ENCODE peak calls at places on chromosomes 11 and 22, in ten cellular contexts. J is CD14-positive monocyte, K is neural crest cell, M is lower lobe of right lung, N is GM13977, A is keratinocyte, Y is mammary epithelial cell, B is heart left ventricle, P is osteoblast, T is astrocyte. D is an unnamed sample.

GRCh38 chr11:12403122-12403994 is 26.0 kb downstream of the PARVA start:
- DNase-seq in M (no peak), K (no peak), N (no peak), J (no peak), B (no peak), T (peak), A (no peak), Y (no peak), P (no peak), D (no peak)

GRCh38 chr11:78727816-78728215 is 153.2 kb upstream of the NARS2 start:
- DNase-seq in B (no peak), P (no peak), Y (no peak), N (no peak), A (no peak), K (no peak), M (no peak), J (no peak), T (no peak), D (no peak)

GRCh38 chr11:11841121-11841604 is 609 bp upstream of the USP47 start:
- DNase-seq in P (peak), Y (no peak), B (peak), N (no peak), J (no peak), T (peak), K (no peak), M (no peak), A (no peak), D (no peak)

GRCh38 chr11:114163830-114164401 is 104.4 kb downstream of the ZBTB16 start:
- DNase-seq in A (peak), N (no peak), P (no peak), J (no peak), K (no peak), Y (no peak), M (no peak), T (no peak), B (no peak), D (no peak)

GRCh38 chr11:134610116-134610910 is 198.3 kb upstream of the B3GAT1 start:
- DNase-seq in M (no peak), A (no peak), Y (no peak), K (no peak), J (no peak), B (no peak), P (no peak), N (no peak), T (no peak), D (no peak)

GRCh38 chr11:66857927-66858185 is 992 bp downstream of the LRFN4 start:
- DNase-seq in B (no peak), P (peak), K (no peak), N (no peak), M (no peak), T (no peak), J (no peak), Y (no peak), A (no peak), D (no peak)

GRCh38 chr11:44880953-44881352 is 69.7 kb downstream of the TP53I11 start:
- DNase-seq in Y (no peak), T (no peak), J (no peak), P (peak), B (no peak), N (no peak), M (no peak), K (no peak), A (no peak), D (no peak)

GRCh38 chr11:19746081-19746480 is 33.4 kb downstream of the NAV2 start:
- DNase-seq in Y (no peak), B (no peak), K (no peak), A (no peak), T (no peak), N (no peak), M (no peak), P (no peak), J (no peak), D (no peak)

GRCh38 chr22:29031236-29031982 is 30.2 kb downstream of the C22orf31 start:
- DNase-seq in N (no peak), A (no peak), M (peak), P (peak), K (no peak), B (peak), T (peak), Y (peak), J (no peak), D (no peak)

GRCh38 chr11:6703247-6704063 is 20.3 kb upstream of the MRPL17 start:
- DNase-seq in T (peak), B (peak), K (peak), J (peak), P (no peak), Y (peak), M (no peak), N (no peak), A (no peak), D (no peak)

GRCh38 chr22:40178417-40179409 is 988 bp downstream of the TNRC6B start:
- DNase-seq in Y (no peak), A (no peak), P (no peak), N (no peak), M (no peak), J (no peak), T (peak), K (peak), B (no peak), D (no peak)

GRCh38 chr22:45230026-45230845 is 10.5 kb downstream of the KIAA0930 start:
- DNase-seq in A (no peak), T (no peak), B (no peak), J (peak), K (no peak), P (peak), M (no peak), N (no peak), Y (no peak), D (no peak)

GRCh38 chr11:121389651-121390050 is 62.5 kb upstream of the SORL1 start:
- DNase-seq in K (peak), P (no peak), N (no peak), Y (no peak), J (no peak), B (peak), M (no peak), A (no peak), T (peak), D (no peak)

GRCh38 chr22:42269407-42270177 is 861 bp downstream of the TCF20 start:
- DNase-seq in N (peak), P (peak), K (peak), T (peak), B (peak), Y (peak), A (no peak), J (no peak), M (peak), D (no peak)

GRCh38 chr11:128586689-128587088 is 669 bp downstream of the ETS1 start:
- DNase-seq in P (no peak), B (no peak), M (no peak), K (no peak), J (no peak), T (no peak), A (no peak), N (no peak), Y (no peak), D (no peak)

GRCh38 chr11:3644817-3645235 is at the start of gene ART1:
- DNase-seq in N (no peak), P (no peak), J (no peak), A (no peak), Y (no peak), M (no peak), K (no peak), B (peak), T (no peak), D (no peak)

GRCh38 chr11:103545551-103545950 is 436.3 kb downstream of the DYNC2H1 start:
- DNase-seq in Y (no peak), B (no peak), T (no peak), J (no peak), P (no peak), A (no peak), N (no peak), K (no peak), M (no peak), D (no peak)

GRCh38 chr11:129391350-129391749 is 15.7 kb downstream of the BARX2 start:
- DNase-seq in N (no peak), Y (no peak), T (no peak), J (no peak), A (no peak), B (no peak), M (no peak), K (no peak), P (no peak), D (no peak)

GRCh38 chr22:34475886-34476285 is 555.6 kb upstream of the LARGE1 start:
- DNase-seq in P (no peak), N (no peak), J (no peak), M (no peak), A (no peak), Y (no peak), B (no peak), K (no peak), T (no peak), D (no peak)

GRCh38 chr11:10935015-10935564 is 77.2 kb upstream of the ZBED5 start:
- DNase-seq in T (no peak), B (no peak), M (no peak), N (no peak), A (no peak), J (no peak), Y (no peak), P (no peak), K (no peak), D (no peak)

GRCh38 chr11:122137081-122137793 is 21.2 kb upstream of the BLID start:
- DNase-seq in A (no peak), J (no peak), T (peak), K (no peak), N (no peak), M (no peak), P (peak), B (no peak), Y (peak), D (no peak)

GRCh38 chr22:36194971-36195370 is 6.6 kb downstream of the APOL4 start:
- DNase-seq in K (peak), Y (peak), J (peak), A (no peak), M (peak), P (peak), N (peak), B (peak), T (peak), D (no peak)

GRCh38 chr11:115360186-115360824 is 143.9 kb downstream of the CADM1 start:
- DNase-seq in M (no peak), A (no peak), B (no peak), K (no peak), J (no peak), P (no peak), N (no peak), Y (no peak), T (peak), D (no peak)

GRCh38 chr11:116454020-116454645 is 318.7 kb downstream of the BUD13 start:
- DNase-seq in K (peak), B (peak), T (peak), J (no peak), A (peak), P (no peak), Y (peak), N (peak), M (no peak), D (no peak)

GRCh38 chr11:122843281-122844150 is 5.2 kb downstream of the CRTAM start:
- DNase-seq in N (peak), A (no peak), M (no peak), P (no peak), K (no peak), Y (no peak), J (no peak), T (no peak), B (no peak), D (no peak)

GRCh38 chr11:113436672-113437252 is 38.4 kb downstream of the DRD2 start:
- DNase-seq in K (no peak), B (no peak), N (no peak), T (no peak), A (no peak), M (no peak), P (no peak), J (no peak), Y (no peak), D (no peak)

GRCh38 chr22:31333648-31334047 is 12.5 kb downstream of the PATZ1 start:
- DNase-seq in B (no peak), P (peak), T (no peak), J (no peak), N (no peak), M (no peak), A (no peak), Y (no peak), K (no peak), D (no peak)

GRCh38 chr11:83374311-83374710 is 88.1 kb upstream of the CCDC90B start:
- DNase-seq in Y (no peak), M (no peak), T (no peak), B (no peak), K (no peak), N (no peak), J (no peak), A (no peak), P (no peak), D (no peak)

GRCh38 chr11:43135966-43136534 is 175.7 kb upstream of the API5 start:
- DNase-seq in M (no peak), K (no peak), P (peak), B (no peak), Y (no peak), A (no peak), J (no peak), T (no peak), N (no peak), D (no peak)

GRCh38 chr11:74602637-74603591 is 10.5 kb downstream of the POLD3 start:
- DNase-seq in Y (no peak), B (no peak), K (no peak), J (no peak), N (no peak), M (no peak), P (no peak), T (no peak), A (no peak), D (no peak)

GRCh38 chr22:49107961-49108530 is 719.6 kb downstream of the BRD1 start:
- DNase-seq in N (no peak), T (no peak), A (no peak), B (no peak), Y (no peak), K (no peak), J (no peak), M (no peak), P (peak), D (peak)

GRCh38 chr11:44484211-44484610 is 81.3 kb upstream of the CD82 start:
- DNase-seq in K (peak), B (no peak), M (no peak), Y (peak), N (peak), A (no peak), P (peak), J (no peak), T (no peak), D (no peak)

GRCh38 chr22:17086301-17086700 is 1.5 kb downstream of the IL17RA start:
- DNase-seq in N (no peak), J (no peak), A (no peak), P (no peak), B (peak), Y (no peak), K (no peak), T (no peak), M (no peak), D (no peak)

GRCh38 chr11:76419896-76420295 is 24.9 kb upstream of the EMSY start:
- DNase-seq in A (no peak), K (no peak), P (no peak), N (no peak), B (no peak), J (no peak), T (no peak), M (no peak), Y (no peak), D (no peak)
- TF ChIP-seq CTCF in A (peak), K (peak), P (peak), N (peak), B (no peak), J (peak), T (peak), M (peak), Y (peak), D (peak)

GRCh38 chr11:69101792-69102152 is 53.0 kb downstream of the TPCN2 start:
- DNase-seq in B (no peak), J (no peak), Y (no peak), T (no peak), M (no peak), N (no peak), A (no peak), K (no peak), P (no peak), D (no peak)

GRCh38 chr11:69102161-69102695 is 53.5 kb downstream of the TPCN2 start:
- DNase-seq in A (no peak), N (no peak), K (no peak), P (no peak), Y (no peak), M (no peak), T (no peak), B (no peak), J (no peak), D (no peak)

GRCh38 chr11:69104212-69104855 is 51.4 kb upstream of the SMIM38 start:
- DNase-seq in Y (no peak), N (no peak), T (no peak), M (no peak), J (no peak), B (no peak), P (no peak), K (no peak), A (no peak), D (no peak)

GRCh38 chr11:69101100-69101791 is 52.5 kb downstream of the TPCN2 start:
- DNase-seq in K (peak), N (peak), P (peak), M (peak), B (peak), J (peak), A (no peak), Y (peak), T (peak), D (no peak)

DNA sequence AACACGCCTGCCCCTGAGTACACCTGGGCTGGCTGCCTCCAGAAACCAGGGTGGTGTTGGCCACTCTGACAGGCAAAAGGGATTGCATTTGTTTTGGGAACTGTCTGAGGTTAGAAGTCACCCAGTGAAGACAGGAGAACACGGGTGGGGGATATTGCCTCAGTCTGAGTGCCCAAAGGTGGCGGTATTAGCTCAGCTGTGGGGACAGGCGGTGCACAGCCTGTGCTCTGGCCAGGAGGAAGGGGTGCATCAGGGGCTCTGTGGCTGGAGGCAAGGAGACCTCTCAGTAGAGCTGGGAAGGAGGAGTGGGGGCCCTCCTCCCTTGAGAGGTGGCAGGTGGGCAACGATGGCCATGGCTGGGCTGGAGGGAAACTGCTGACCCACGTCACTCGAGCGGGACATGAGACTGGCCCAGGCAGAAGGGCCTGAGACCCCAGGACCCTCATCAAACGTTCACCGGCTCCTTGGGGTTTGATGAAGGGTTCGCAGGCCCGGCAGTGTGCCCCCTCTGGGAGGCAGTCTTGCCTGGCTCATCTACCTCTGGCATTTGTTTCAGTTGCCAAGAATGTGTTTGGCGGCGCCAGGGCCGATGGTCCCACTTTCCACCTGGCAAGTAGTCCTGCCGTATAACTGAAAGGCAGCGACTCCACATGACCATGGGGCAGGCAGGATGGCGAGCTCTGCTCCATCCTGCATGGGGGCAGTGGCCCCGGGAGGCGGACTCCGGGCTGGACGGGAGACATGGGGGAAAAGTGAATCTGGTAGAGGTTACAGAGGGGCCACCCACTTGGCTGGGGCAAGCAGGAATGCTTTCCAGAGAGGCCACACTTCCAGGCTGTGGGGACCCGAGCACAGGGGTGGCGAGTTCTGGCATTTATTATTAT is 52.8 kb upstream of the SMIM38 start:
- DNase-seq in N (peak), Y (no peak), A (no peak), P (no peak), K (no peak), B (no peak), J (no peak), M (no peak), T (no peak), D (no peak)
- TF ChIP-seq CTCF in N (peak), Y (no peak), A (no peak), P (peak), K (no peak), B (peak), J (no peak), M (no peak), T (peak), D (peak)

GRCh38 chr11:70471254-70471653 is 72.9 kb downstream of the CTTN start:
- DNase-seq in P (peak), T (no peak), M (no peak), K (peak), J (no peak), B (no peak), A (no peak), N (peak), Y (no peak), D (no peak)
- TF ChIP-seq CTCF in P (no peak), T (peak), M (peak), K (peak), J (peak), B (no peak), A (no peak), N (peak), Y (no peak), D (peak)

GRCh38 chr22:20777420-20778177 is 3.7 kb downstream of the SERPIND1 start:
- DNase-seq in N (no peak), M (no peak), P (no peak), K (no peak), Y (peak), J (no peak), B (no peak), A (peak), T (peak), D (no peak)
- TF ChIP-seq CTCF in N (no peak), M (no peak), P (peak), K (no peak), Y (peak), J (no peak), B (no peak), A (peak), T (no peak), D (no peak)

GRCh38 chr11:69513196-69513595 is 31.7 kb downstream of the LINC01488 start:
- DNase-seq in K (no peak), A (no peak), P (peak), B (no peak), N (no peak), M (peak), Y (no peak), J (no peak), T (no peak), D (no peak)
- TF ChIP-seq CTCF in K (no peak), A (no peak), P (no peak), B (no peak), N (no peak), M (no peak), Y (no peak), J (no peak), T (no peak), D (no peak)